ENCODE peak calls at places on chromosomes 2 and 18, in ten cellular contexts. W is GM06990, T is dorsolateral prefrontal cortex, M is fibroblast of villous mesenchyme, S is neural progenitor cell, Q is PC-9, L is lower lobe of right lung, O is adipocyte, G is AG10803, H is right lobe of liver. D is an unnamed sample.

GRCh38 chr18:79199691-79200374 is 130.6 kb downstream of the ATP9B start:
- DNase-seq in W (no peak), T (no peak), M (peak), S (no peak), Q (no peak), L (no peak), O (no peak), G (peak), H (no peak), D (peak)

GRCh38 chr2:74862268-74862964 is 28.5 kb downstream of the HK2 start:
- DNase-seq in W (no peak), T (no peak), M (peak), S (no peak), Q (no peak), L (no peak), O (no peak), G (no peak), H (no peak), D (no peak)

GRCh38 chr2:95278051-95278471 is 3.8 kb downstream of the PROM2 start:
- DNase-seq in W (no peak), T (no peak), M (peak), S (no peak), Q (peak), L (peak), O (peak), G (peak), H (no peak), D (peak)

GRCh38 chr18:79819951-79820351 is 22.2 kb downstream of the KCNG2 start:
- DNase-seq in W (peak), T (no peak), M (no peak), S (no peak), Q (no peak), L (no peak), O (no peak), G (no peak), H (no peak), D (no peak)

GRCh38 chr2:206230060-206230890 is 44.2 kb upstream of the ZDBF2 start:
- DNase-seq in W (no peak), T (no peak), M (peak), S (peak), Q (no peak), L (no peak), O (peak), G (peak), H (no peak), D (no peak)

GRCh38 chr2:26582890-26583289 is 58.3 kb downstream of the CIB4 start:
- DNase-seq in W (no peak), T (no peak), M (no peak), S (no peak), Q (no peak), L (no peak), O (no peak), G (no peak), H (peak), D (no peak)

GRCh38 chr18:66136039-66136438 is 385.2 kb downstream of the CDH7 start:
- DNase-seq in W (no peak), T (no peak), M (no peak), S (peak), Q (no peak), L (no peak), O (no peak), G (no peak), H (no peak), D (peak)

GRCh38 chr18:5145168-5145857 is 51.7 kb downstream of the AKAIN1 start:
- DNase-seq in W (no peak), T (peak), M (no peak), S (no peak), Q (no peak), L (no peak), O (no peak), G (no peak), H (no peak), D (no peak)

GRCh38 chr18:78506031-78506461 is 473.6 kb upstream of the SALL3 start:
- DNase-seq in W (no peak), T (peak), M (no peak), S (peak), Q (no peak), L (no peak), O (no peak), G (no peak), H (no peak), D (no peak)

GRCh38 chr2:42047488-42048317 is at the start of gene PKDCC:
- DNase-seq in W (peak), T (peak), M (peak), S (peak), Q (peak), L (peak), O (peak), G (peak), H (peak), D (peak)

GRCh38 chr2:43067254-43068052 is 159.0 kb downstream of the ZFP36L2 start:
- DNase-seq in W (no peak), T (no peak), M (no peak), S (peak), Q (no peak), L (no peak), O (no peak), G (no peak), H (peak), D (no peak)

GRCh38 chr2:146997945-146998344 is 846.9 kb upstream of the ACVR2A start:
- DNase-seq in W (no peak), T (no peak), M (peak), S (no peak), Q (no peak), L (no peak), O (no peak), G (no peak), H (no peak), D (peak)

GRCh38 chr18:35506024-35506712 is 8.4 kb upstream of the INO80C start:
- DNase-seq in W (no peak), T (no peak), M (peak), S (no peak), Q (no peak), L (no peak), O (no peak), G (no peak), H (no peak), D (no peak)

GRCh38 chr2:21367421-21367820 is 243.7 kb downstream of the TDRD15 start:
- DNase-seq in W (no peak), T (no peak), M (no peak), S (no peak), Q (peak), L (no peak), O (no peak), G (no peak), H (no peak), D (no peak)

GRCh38 chr2:236204953-236205352 is 36.8 kb upstream of the GBX2 start:
- DNase-seq in W (no peak), T (no peak), M (no peak), S (no peak), Q (no peak), L (no peak), O (no peak), G (no peak), H (no peak), D (no peak)
- H3K4me3 ChIP-seq in W (no peak), T (no peak), M (no peak), S (no peak), Q (no peak), L (no peak), O (no peak), G (no peak), H (no peak), D (no peak)

DNA sequence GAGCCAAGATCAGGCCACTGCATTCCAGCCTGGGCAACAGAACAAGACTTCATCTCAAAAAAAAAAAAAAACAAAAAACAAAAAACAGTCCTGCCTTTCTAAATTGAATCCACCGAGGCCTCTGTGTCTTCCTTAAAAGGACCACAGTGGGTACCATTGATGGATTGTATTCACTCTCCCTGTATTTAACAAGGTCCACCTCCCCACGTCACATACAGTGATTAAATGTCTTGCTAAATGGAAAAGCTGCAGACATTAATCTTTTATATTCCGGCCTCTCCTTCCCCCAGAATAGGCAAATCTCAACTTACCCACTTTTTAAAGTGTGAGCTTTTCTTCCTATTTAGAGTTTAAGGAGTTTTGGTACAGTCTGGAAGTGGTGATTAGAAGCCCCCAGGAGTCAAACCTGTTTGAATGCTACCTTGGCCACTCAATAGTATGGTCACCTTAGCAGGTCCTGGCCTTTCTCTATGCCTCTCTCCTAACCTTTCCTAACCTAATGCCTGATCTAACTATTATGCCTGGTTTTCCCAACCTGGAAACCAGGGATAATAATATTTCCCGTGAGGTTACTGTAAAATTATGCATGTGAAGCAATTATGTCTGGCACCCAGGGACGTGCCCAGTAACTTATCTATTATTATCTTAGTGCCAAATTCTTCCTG is 3.3 kb downstream of the NFE2L2 start:
- DNase-seq in W (no peak), T (no peak), M (no peak), S (no peak), Q (no peak), L (no peak), O (no peak), G (peak), H (no peak), D (no peak)
- H3K4me3 ChIP-seq in W (peak), T (peak), M (peak), S (no peak), Q (peak), L (peak), O (peak), G (peak), H (peak), D (peak)

DNA sequence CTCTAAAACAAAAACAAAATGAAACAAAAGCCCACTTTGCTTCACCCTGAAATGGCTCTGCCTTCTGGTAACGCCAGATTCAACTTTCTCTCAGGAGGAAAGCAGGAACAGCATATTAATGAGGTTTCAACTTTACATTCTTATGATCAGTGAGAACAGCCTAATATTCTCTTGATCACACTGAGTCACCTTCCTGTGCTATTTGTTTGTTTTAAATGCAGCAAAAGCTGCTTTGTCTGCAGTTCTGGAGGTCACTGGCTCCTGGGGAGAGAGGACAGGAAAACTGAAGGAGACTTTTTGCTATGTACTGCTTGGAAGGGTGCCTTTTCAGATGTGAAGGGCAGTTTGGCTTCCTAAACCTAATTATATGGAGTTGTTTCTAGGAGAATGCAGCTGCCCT is 48.1 kb downstream of the MAIP1 start:
- DNase-seq in W (no peak), T (no peak), M (peak), S (peak), Q (no peak), L (no peak), O (no peak), G (no peak), H (no peak), D (peak)
- H3K4me3 ChIP-seq in W (no peak), T (no peak), M (no peak), S (no peak), Q (no peak), L (no peak), O (no peak), G (no peak), H (no peak), D (no peak)

GRCh38 chr2:240411261-240412160 is 24.0 kb upstream of the GPC1 start:
- DNase-seq in W (no peak), T (no peak), M (no peak), S (no peak), Q (no peak), L (no peak), O (no peak), G (no peak), H (peak), D (no peak)
- H3K4me3 ChIP-seq in W (no peak), T (no peak), M (no peak), S (no peak), Q (no peak), L (no peak), O (no peak), G (no peak), H (no peak), D (no peak)

GRCh38 chr2:115160523-115161521 is 718.4 kb downstream of the DPP10 start:
- DNase-seq in W (no peak), T (peak), M (no peak), S (peak), Q (no peak), L (no peak), O (no peak), G (no peak), H (no peak), D (no peak)

GRCh38 chr2:115163572-115163971 is 721.1 kb downstream of the DPP10 start:
- DNase-seq in W (no peak), T (no peak), M (no peak), S (no peak), Q (no peak), L (no peak), O (no peak), G (no peak), H (no peak), D (no peak)

GRCh38 chr2:115161531-115162453 is 719.4 kb downstream of the DPP10 start:
- DNase-seq in W (no peak), T (peak), M (no peak), S (peak), Q (no peak), L (no peak), O (no peak), G (no peak), H (no peak), D (no peak)

GRCh38 chr2:115165529-115166109 is 723.2 kb downstream of the DPP10 start:
- DNase-seq in W (no peak), T (no peak), M (peak), S (peak), Q (peak), L (no peak), O (peak), G (peak), H (no peak), D (peak)

GRCh38 chr2:115162454-115163293 is 720.2 kb downstream of the DPP10 start:
- DNase-seq in W (no peak), T (peak), M (no peak), S (peak), Q (no peak), L (no peak), O (no peak), G (no peak), H (no peak), D (no peak)
- H3K4me3 ChIP-seq in W (no peak), T (peak), M (no peak), S (peak), Q (no peak), L (peak), O (no peak), G (no peak), H (no peak), D (no peak)

DNA sequence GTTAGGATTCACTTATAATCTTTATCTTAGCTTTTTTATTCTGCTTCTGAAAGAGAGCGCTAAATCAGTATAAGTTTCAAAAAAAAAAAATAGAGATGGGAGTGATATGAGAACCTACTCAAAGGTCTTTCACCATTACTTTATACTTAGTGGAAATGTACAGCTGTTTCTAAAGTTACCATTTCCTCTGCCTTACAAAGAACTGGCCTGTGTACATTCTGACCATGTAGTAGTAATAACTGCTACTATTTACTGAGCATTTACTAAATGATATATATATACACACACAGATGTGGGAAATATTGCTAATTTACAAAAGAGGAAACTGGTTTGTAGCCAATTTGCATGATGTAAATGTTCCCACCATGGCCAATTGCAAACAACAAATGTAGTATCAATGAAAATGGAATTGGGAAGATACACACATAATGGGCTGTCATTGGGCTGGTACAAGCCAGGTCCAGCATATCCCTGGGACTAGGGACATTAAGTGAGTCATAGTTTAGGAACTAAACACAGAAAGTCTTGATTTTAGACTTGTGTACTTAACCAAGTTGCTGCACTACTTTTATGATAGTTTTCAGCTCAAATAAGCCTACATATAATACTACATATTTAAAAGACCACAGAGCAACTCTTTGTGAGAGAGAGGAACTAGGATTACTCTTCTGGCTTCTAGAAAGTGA is 67.1 kb downstream of the DYNC1I2 start:
- DNase-seq in W (no peak), T (no peak), M (peak), S (no peak), Q (no peak), L (no peak), O (peak), G (no peak), H (no peak), D (no peak)
- H3K4me3 ChIP-seq in W (no peak), T (no peak), M (no peak), S (no peak), Q (no peak), L (no peak), O (no peak), G (no peak), H (no peak), D (no peak)

GRCh38 chr2:71695235-71696120 is 242.1 kb downstream of the DYSF start:
- DNase-seq in W (no peak), T (no peak), M (no peak), S (no peak), Q (no peak), L (no peak), O (no peak), G (no peak), H (no peak), D (no peak)

GRCh38 chr2:71694501-71695234 is 241.3 kb downstream of the DYSF start:
- DNase-seq in W (no peak), T (no peak), M (no peak), S (no peak), Q (no peak), L (no peak), O (no peak), G (no peak), H (no peak), D (no peak)

GRCh38 chr2:71699428-71699827 is 246.1 kb downstream of the DYSF start:
- DNase-seq in W (no peak), T (no peak), M (no peak), S (no peak), Q (no peak), L (no peak), O (no peak), G (no peak), H (no peak), D (no peak)

GRCh38 chr2:71696381-71696780 is 243.0 kb downstream of the DYSF start:
- DNase-seq in W (no peak), T (no peak), M (no peak), S (no peak), Q (no peak), L (peak), O (no peak), G (no peak), H (no peak), D (peak)

GRCh38 chr2:71697106-71698010 is 244.0 kb downstream of the DYSF start:
- DNase-seq in W (no peak), T (no peak), M (no peak), S (no peak), Q (no peak), L (no peak), O (no peak), G (no peak), H (no peak), D (no peak)
- H3K4me3 ChIP-seq in W (no peak), T (no peak), M (no peak), S (no peak), Q (no peak), L (no peak), O (no peak), G (no peak), H (no peak), D (no peak)

DNA sequence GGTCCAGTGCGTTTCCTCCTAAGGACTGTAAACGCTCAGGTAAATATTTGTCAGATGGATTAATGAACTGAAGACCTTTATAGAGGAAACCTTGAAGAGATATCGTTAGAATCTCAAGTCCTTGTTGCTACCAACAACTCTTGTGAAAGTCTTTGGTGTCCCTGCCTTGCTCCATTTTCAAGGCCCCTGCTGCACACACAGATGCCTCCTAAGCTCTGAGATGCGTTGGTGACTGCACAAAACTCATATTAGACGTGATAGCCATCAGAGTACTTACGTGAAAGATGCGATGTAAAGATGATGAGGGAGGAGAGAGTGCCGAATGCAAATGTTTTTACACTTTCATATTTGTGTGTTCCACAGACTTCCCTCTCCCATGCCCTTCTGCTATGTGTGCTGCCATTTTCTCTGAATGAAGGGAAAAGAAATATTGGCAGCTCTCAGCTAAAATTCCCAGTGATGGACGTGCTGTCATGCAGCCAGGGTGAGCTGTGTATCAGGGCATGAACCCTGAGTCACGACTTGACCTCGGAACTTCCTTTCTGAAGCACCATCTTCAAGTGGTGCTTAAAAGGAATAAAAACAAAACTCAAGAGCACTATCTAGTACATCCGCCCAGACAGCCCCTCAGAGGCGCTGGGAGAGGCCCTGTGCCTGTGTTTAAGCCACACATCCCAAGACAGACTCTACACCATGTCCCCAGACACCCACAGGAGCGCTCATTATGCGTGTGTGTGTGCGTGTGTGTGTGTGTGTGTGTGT is 117.4 kb downstream of the FAM210A start:
- DNase-seq in W (no peak), T (no peak), M (no peak), S (no peak), Q (no peak), L (no peak), O (no peak), G (no peak), H (no peak), D (no peak)
- H3K4me3 ChIP-seq in W (peak), T (no peak), M (no peak), S (no peak), Q (no peak), L (no peak), O (no peak), G (no peak), H (no peak), D (no peak)

DNA sequence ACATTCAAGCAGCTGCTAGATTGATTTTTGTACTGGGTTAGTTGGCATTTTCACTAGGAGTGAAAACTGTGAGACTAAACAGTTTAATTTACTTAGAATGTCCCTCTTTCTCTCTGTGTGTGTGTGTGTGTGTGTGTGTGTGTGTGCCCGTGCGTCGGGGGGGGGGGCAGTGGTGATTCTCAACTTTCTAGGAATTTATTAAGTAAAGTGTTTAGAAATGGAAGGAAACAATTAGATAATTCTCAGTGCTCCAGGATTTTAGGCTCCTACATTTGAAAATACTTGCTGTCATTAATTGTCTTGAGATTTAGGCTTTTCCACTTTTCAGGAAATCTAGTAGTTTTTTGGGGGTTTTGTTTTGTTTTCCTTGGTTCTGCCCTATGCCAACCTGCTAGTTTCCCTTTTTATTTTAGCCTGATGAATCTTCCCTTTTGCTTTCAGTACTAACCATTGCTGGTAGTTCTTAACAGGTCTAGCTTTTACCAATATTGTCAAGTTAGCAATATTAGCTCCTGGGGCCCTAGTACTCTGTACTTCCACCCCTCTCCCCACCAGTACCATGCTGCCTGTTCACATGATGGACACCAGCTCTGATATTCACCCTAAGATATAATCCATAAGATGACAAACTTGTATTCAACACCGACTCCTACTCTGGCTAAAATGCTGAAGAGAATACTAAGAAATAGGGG is 4.9 kb downstream of the EPAS1 start:
- DNase-seq in W (no peak), T (no peak), M (no peak), S (no peak), Q (no peak), L (no peak), O (no peak), G (no peak), H (no peak), D (peak)
- H3K4me3 ChIP-seq in W (no peak), T (no peak), M (no peak), S (no peak), Q (no peak), L (peak), O (no peak), G (no peak), H (no peak), D (no peak)

D was measured in fibroblast of pulmonary artery.